ENCODE peak calls at places on chromosomes 16 and 17, in nine cellular contexts. W, R, N, D, Y, Z, I, P and G are unnamed samples. For H3K27me3, the result is how much of the 10 kb centered on the place peaks cover.

GRCh38 chr16:27378871-27379580 is 22.9 kb upstream of the IL21R start:
- DNase-seq in Z (no peak), P (no peak), D (no peak), I (peak), R (no peak), Y (no peak), N (no peak), W (no peak), G (no peak)

GRCh38 chr16:72988568-72988967 is 59.4 kb downstream of the ZFHX3 start:
- DNase-seq in Z (no peak), W (no peak), P (no peak), I (no peak), N (no peak), R (no peak), Y (no peak), D (no peak), G (no peak)

GRCh38 chr17:45341389-45342158 is 24.8 kb upstream of the MAP3K14 start:
- DNase-seq in W (peak), D (peak), N (peak), Z (peak), Y (no peak), R (no peak), I (peak), P (no peak), G (peak)

GRCh38 chr17:4199818-4200402 is 56.9 kb downstream of the CYB5D2 start:
- DNase-seq in I (peak), N (no peak), D (no peak), W (no peak), Y (no peak), P (no peak), Z (peak), R (no peak), G (no peak)

GRCh38 chr16:71461686-71462648 is at the start of gene ZNF23:
- DNase-seq in R (peak), N (peak), I (peak), W (peak), Y (peak), D (peak), Z (peak), P (peak), G (peak)

GRCh38 chr17:8064590-8065019 is 22.9 kb downstream of the ALOX12B start:
- DNase-seq in Z (no peak), D (peak), Y (no peak), W (no peak), I (no peak), N (no peak), R (no peak), P (no peak), G (no peak)

GRCh38 chr17:79970576-79971068 is 65.0 kb downstream of the TBC1D16 start:
- DNase-seq in D (peak), N (no peak), I (peak), Z (peak), Y (peak), P (peak), R (peak), W (no peak), G (no peak)

GRCh38 chr16:62977876-62978275 is 941.6 kb upstream of the CDH8 start:
- DNase-seq in W (no peak), R (no peak), D (no peak), Z (no peak), N (no peak), P (no peak), I (no peak), Y (no peak), G (no peak)

GRCh38 chr16:28923652-28924398 is 1.2 kb downstream of the RABEP2 start:
- DNase-seq in P (peak), Z (peak), I (no peak), Y (no peak), W (no peak), R (no peak), N (no peak), D (no peak), G (no peak)

GRCh38 chr17:38599398-38599856 is 6.3 kb downstream of the SRCIN1 start:
- DNase-seq in I (no peak), P (no peak), D (no peak), R (no peak), W (no peak), Z (no peak), Y (no peak), N (no peak), G (no peak)

GRCh38 chr16:60582528-60582927 is 1453.7 kb downstream of the CDH8 start:
- DNase-seq in Z (no peak), N (no peak), R (no peak), P (no peak), D (no peak), Y (no peak), I (no peak), W (no peak), G (no peak)

GRCh38 chr16:65833171-65833871 is 533.2 kb upstream of the CDH5 start:
- DNase-seq in Z (no peak), P (no peak), Y (no peak), D (no peak), W (no peak), N (peak), I (peak), R (no peak), G (peak)

GRCh38 chr17:74490716-74491115 is 24.3 kb downstream of the CD300A start:
- DNase-seq in Z (no peak), I (no peak), W (no peak), N (no peak), Y (no peak), P (no peak), R (no peak), D (no peak), G (no peak)

GRCh38 chr17:78040561-78041400 is 82.3 kb downstream of the TNRC6C start:
- DNase-seq in Z (no peak), I (peak), P (peak), D (peak), N (peak), W (peak), R (peak), Y (peak), G (peak)

GRCh38 chr16:57911711-57912110 is 59.2 kb downstream of the CNGB1 start:
- DNase-seq in Y (no peak), I (no peak), Z (no peak), D (no peak), R (no peak), N (no peak), P (no peak), W (no peak), G (no peak)

GRCh38 chr17:70476368-70476767 is 307.0 kb downstream of the KCNJ2 start:
- DNase-seq in Z (no peak), I (no peak), D (no peak), R (no peak), P (no peak), W (no peak), Y (no peak), N (no peak), G (no peak)
- H3K27me3 ChIP-seq in Z (under half), I (under half), D (under half), R (under half), P (under half), W (under half), Y (under half), N (under half), G (under half)

GRCh38 chr17:40859536-40859935 is 7.5 kb downstream of the KRT12 start:
- DNase-seq in I (no peak), W (no peak), Y (no peak), D (no peak), P (peak), N (no peak), Z (no peak), R (no peak), G (no peak)

GRCh38 chr17:40857535-40857934 is 9.5 kb downstream of the KRT12 start:
- DNase-seq in I (peak), Z (no peak), R (no peak), Y (no peak), P (no peak), W (no peak), D (no peak), N (peak), G (no peak)

GRCh38 chr17:40866838-40867237 is at the start of gene KRT12:
- DNase-seq in R (no peak), P (no peak), N (no peak), W (no peak), I (no peak), Z (no peak), Y (no peak), D (no peak), G (no peak)

GRCh38 chr17:40864661-40865380 is 2.2 kb downstream of the KRT12 start:
- DNase-seq in Y (no peak), I (peak), P (no peak), Z (no peak), W (no peak), R (no peak), N (no peak), D (no peak), G (no peak)

GRCh38 chr17:40862985-40863733 is 3.9 kb downstream of the KRT12 start:
- DNase-seq in R (no peak), P (no peak), Z (peak), D (no peak), I (no peak), W (no peak), Y (peak), N (no peak), G (no peak)
- H3K27me3 ChIP-seq in R (under half), P (under half), Z (under half), D (under half), I (under half), W (under half), Y (under half), N (under half), G (under half)

GRCh38 chr17:58364270-58364942 is 12.4 kb upstream of the SUPT4H1 start:
- DNase-seq in P (peak), N (no peak), R (no peak), D (no peak), W (no peak), Z (peak), I (no peak), Y (no peak), G (no peak)

GRCh38 chr17:58360664-58361063 is 8.7 kb upstream of the SUPT4H1 start:
- DNase-seq in N (no peak), P (no peak), R (no peak), Y (no peak), W (no peak), I (no peak), Z (no peak), D (no peak), G (no peak)

GRCh38 chr17:58365185-58365979 is 13.4 kb upstream of the SUPT4H1 start:
- DNase-seq in I (no peak), N (no peak), R (no peak), Z (no peak), W (no peak), Y (no peak), D (no peak), P (no peak), G (no peak)

GRCh38 chr17:58363457-58364185 is 11.6 kb upstream of the SUPT4H1 start:
- DNase-seq in Y (no peak), Z (no peak), W (no peak), N (no peak), D (no peak), R (no peak), P (no peak), I (no peak), G (no peak)

GRCh38 chr17:58362368-58363014 is 10.5 kb upstream of the SUPT4H1 start:
- DNase-seq in Z (no peak), Y (no peak), P (no peak), D (no peak), W (no peak), N (no peak), I (no peak), R (no peak), G (no peak)
- H3K27me3 ChIP-seq in Z (under half), Y (under half), P (under half), D (under half), W (under half), N (under half), I (under half), R (under half), G (under half)

DNA sequence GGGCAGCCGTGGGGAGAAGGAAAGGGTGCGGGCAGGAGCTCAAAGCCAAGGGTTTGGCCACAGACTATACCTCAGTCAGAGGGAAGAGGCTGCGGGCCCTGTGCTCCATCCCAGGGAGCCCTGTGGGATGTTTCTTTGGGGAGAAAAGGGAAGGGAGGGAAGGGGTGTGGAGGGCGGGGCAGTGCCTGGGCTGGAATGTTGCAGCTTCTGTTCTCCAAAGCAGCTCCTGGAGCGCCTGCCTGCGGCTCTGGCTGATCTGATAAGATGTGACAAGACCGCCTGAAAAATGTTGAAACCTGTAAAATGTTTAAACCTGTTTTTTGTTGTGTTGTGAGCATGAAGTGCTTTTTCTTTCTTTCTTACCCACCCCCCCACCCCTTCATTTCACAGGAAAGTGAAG is 32.8 kb downstream of the WNT3 start:
- DNase-seq in R (no peak), Y (no peak), N (no peak), D (no peak), W (no peak), Z (peak), I (no peak), P (no peak), G (no peak)
- H3K27me3 ChIP-seq in R (under half), Y (under half), N (under half), D (under half), W (under half), Z (under half), I (under half), P (under half), G (under half)

DNA sequence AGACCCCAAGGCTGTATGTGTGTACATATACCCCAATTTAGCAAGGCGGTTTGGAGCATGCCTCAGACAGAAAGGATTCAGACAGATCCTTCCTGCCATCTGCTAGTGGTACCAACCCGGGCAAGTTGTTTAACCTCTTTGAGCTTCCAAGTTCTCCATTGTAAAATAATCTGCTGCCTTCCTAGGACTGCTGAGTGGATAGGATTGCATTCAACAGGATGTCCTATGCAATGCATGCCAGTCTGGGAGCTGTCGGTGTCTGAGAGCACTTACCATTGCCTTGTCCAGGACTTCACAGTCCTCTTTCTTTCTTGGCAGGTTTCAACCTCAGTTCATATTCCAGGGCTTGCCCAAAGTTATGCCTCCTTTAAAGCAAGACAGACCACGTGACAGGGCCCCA is 2.0 kb downstream of the CDH13 start:
- DNase-seq in P (no peak), Y (no peak), Z (no peak), N (no peak), R (no peak), I (no peak), D (no peak), W (no peak), G (no peak)
- H3K27me3 ChIP-seq in P (under half), Y (under half), Z (half or more), N (under half), R (under half), I (under half), D (half or more), W (under half), G (under half)

GRCh38 chr16:1000608-1001007 is 19.0 kb downstream of the SOX8 start:
- DNase-seq in R (no peak), Z (no peak), Y (no peak), W (no peak), P (no peak), D (no peak), I (no peak), N (no peak), G (no peak)
- H3K27me3 ChIP-seq in R (under half), Z (under half), Y (under half), W (under half), P (under half), D (under half), I (under half), N (under half), G (under half)

DNA sequence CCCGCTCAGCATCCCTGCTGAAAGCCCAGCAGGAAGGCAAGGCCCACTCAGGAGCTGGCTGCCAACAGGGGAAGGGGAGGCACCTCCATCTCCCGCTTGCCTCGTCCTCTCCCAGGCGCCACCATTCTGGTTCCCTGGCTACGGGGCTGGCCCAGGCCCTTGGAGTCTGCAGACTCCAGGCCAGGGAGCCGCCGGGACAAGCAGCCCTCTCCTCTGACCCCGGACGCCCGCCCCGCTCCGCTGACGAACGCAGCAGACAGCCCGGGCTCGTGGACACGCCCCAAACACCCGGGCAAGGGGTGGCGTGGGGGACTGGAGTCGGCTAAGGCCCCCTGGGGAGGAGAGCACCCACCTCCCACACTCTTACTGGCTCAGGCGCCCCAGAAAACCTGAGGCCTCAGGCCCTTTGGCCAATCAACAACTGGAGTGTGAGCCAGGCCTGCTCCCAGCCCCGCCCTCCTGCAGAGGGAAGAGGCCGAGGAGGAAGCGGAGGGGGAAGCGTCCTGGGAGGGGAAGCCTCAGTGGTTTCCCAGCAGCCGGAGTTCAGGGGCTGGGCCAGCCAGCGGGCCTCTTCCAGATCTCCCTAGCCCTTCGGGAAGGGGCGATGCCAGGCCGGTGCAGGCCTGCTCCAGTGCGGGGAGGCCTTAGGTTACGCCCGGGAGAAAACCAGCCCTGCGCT is 4.2 kb downstream of the MNT start:
- DNase-seq in I (peak), W (peak), P (peak), N (peak), R (peak), Z (peak), D (peak), Y (peak), G (peak)
- H3K27me3 ChIP-seq in I (under half), W (under half), P (under half), N (under half), R (under half), Z (under half), D (under half), Y (under half), G (under half)

DNA sequence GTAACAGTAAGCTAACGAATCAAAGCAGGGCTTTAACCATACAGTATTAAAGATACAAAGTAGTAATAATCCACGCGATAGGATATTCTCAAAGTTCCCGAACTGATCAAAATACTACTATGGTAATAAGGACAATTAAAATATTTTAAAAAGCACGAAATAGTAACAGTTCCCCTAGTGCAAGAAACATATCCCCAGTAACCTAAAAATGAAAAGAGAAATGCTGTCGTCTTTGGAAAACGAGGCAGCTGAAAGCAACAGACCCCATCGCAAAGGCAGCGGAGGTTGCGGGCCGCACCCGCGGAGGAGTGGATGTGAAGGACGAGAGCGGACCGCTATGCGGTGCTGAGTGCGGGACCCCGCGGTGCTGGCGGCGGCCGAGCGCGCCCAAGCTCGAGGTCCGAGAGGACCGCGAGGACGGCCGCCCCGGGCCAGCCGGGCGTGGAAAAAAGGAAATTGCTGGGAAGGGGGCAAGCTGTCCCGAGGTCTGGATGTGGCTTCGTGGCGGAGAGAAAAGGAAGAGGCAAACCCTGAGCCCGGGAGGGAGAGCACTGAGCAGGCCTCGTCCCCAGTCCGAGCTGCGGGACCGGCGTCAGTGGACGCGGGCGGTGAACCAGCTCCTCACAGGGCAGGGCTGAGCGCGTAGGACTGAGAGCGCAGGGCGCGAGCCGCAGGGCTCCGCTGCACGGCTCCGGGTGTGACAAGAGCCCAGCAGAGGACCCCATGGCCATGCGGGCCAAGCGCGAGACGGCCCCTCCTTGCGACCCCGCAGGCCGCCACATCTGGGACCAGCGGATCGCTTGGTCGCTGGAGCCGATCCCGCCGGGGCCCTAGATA is 2.1 kb downstream of the TBX4 start:
- DNase-seq in Y (no peak), N (no peak), W (no peak), D (no peak), I (peak), P (no peak), Z (peak), R (no peak), G (peak)
- H3K27me3 ChIP-seq in Y (half or more), N (under half), W (half or more), D (half or more), I (half or more), P (half or more), Z (half or more), R (half or more), G (half or more)

GRCh38 chr16:708959-709358 is 3.4 kb upstream of the FBXL16 start:
- DNase-seq in P (no peak), R (no peak), I (no peak), Y (no peak), D (no peak), Z (no peak), N (no peak), W (no peak), G (no peak)
- H3K27me3 ChIP-seq in P (half or more), R (half or more), I (under half), Y (under half), D (half or more), Z (half or more), N (under half), W (half or more), G (under half)

GRCh38 chr17:58302171-58302918 is 21.6 kb upstream of the MPO start:
- DNase-seq in Z (no peak), P (no peak), W (no peak), N (no peak), R (no peak), I (no peak), D (peak), Y (no peak), G (no peak)
- H3K27me3 ChIP-seq in Z (under half), P (under half), W (under half), N (under half), R (under half), I (under half), D (under half), Y (under half), G (under half)